ENCODE peak calls at places on chromosomes 3 and 15, in ten cellular contexts. H is hepatocyte, I is AG10803, Y is IMR-90, N is fibroblast of lung, Z is choroid plexus epithelial cell, X is suprapubic skin, T is heart left ventricle, W is cardiac fibroblast, M is neural progenitor cell. R is an unnamed sample.

GRCh38 chr15:45287400-45287799 is 35.4 kb downstream of the SLC28A2 start:
- DNase-seq in H (no peak), N (no peak), I (no peak), T (no peak), Y (no peak), W (no peak), Z (no peak), X (no peak), M (no peak), R (no peak)

GRCh38 chr3:63450023-63450422 is 171.9 kb downstream of the SYNPR start:
- DNase-seq in M (no peak), I (peak), N (peak), Z (peak), T (no peak), Y (no peak), W (no peak), H (peak), X (no peak), R (peak)

GRCh38 chr15:75666823-75667501 is 19.2 kb downstream of the SNX33 start:
- DNase-seq in T (peak), Y (peak), W (peak), N (peak), X (peak), H (peak), M (no peak), Z (peak), I (peak), R (peak)

GRCh38 chr3:50189274-50189673 is 2.1 kb upstream of the GNAT1 start:
- DNase-seq in Z (peak), M (peak), X (no peak), T (no peak), H (peak), I (peak), Y (peak), N (peak), W (peak), R (peak)

GRCh38 chr3:103056953-103057450 is 622.2 kb downstream of the ZPLD1 start:
- DNase-seq in W (no peak), I (peak), Z (no peak), M (no peak), X (no peak), Y (no peak), N (peak), H (peak), T (no peak), R (no peak)

GRCh38 chr3:11095932-11096265 is 58.4 kb upstream of the HRH1 start:
- DNase-seq in M (peak), H (no peak), I (no peak), T (no peak), X (no peak), W (peak), N (no peak), Y (peak), Z (peak), R (no peak)

GRCh38 chr3:177770821-177771220 is 573.5 kb upstream of the TBL1XR1 start:
- DNase-seq in W (peak), Z (no peak), M (no peak), N (peak), I (peak), H (no peak), T (no peak), Y (peak), X (no peak), R (peak)

GRCh38 chr3:189512824-189513223 is 118.4 kb upstream of the TP63 start:
- DNase-seq in Y (no peak), H (peak), X (no peak), M (no peak), Z (no peak), T (no peak), N (no peak), I (no peak), W (no peak), R (no peak)

GRCh38 chr3:98977520-98977919 is 76.0 kb upstream of the DCBLD2 start:
- DNase-seq in W (peak), N (peak), Y (peak), I (peak), Z (peak), M (no peak), X (no peak), T (no peak), H (no peak), R (peak)

GRCh38 chr3:21271606-21272016 is 479.4 kb downstream of the ZNF385D start:
- DNase-seq in W (no peak), Z (no peak), T (peak), M (no peak), X (no peak), I (no peak), N (no peak), H (no peak), Y (no peak), R (no peak)

GRCh38 chr15:92164327-92165000 is 229.2 kb upstream of the ST8SIA2 start:
- DNase-seq in H (peak), M (peak), Z (peak), N (peak), T (no peak), X (no peak), W (peak), Y (peak), I (peak), R (no peak)

GRCh38 chr15:67080900-67081431 is 15.6 kb downstream of the SMAD3 start:
- DNase-seq in X (no peak), N (peak), Z (no peak), W (peak), Y (peak), M (no peak), T (peak), I (peak), H (no peak), R (peak)
- TF ChIP-seq CTCF in X (no peak), N (peak), Z (no peak), W (peak), Y (peak), M (no peak), T (no peak), I (peak), H (no peak), R (peak)

DNA sequence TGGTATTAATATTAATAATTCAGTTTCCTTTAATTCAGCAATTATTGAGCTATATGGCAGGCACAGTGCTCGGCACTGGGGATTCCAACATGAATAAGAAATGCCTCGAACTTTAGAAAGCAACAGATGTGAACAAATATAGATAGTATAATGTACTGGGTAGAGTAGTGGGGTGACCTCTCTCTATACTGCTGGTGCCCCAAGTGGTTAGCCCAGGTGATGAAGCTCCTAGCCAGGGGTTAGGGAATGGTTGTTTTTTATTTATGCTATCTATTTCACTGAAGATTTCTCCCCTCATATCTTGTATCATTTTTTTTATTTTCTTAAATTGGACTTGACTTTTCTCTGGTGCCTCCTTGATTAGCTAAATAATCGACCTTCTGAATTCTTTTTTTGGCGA is 62.1 kb downstream of the BHLHE40 start:
- DNase-seq in Y (no peak), I (no peak), N (no peak), T (no peak), X (no peak), M (no peak), W (no peak), Z (no peak), H (no peak), R (no peak)
- TF ChIP-seq CTCF in Y (no peak), I (no peak), N (no peak), T (no peak), X (no peak), M (peak), W (no peak), Z (no peak), H (no peak), R (no peak)

GRCh38 chr15:23039151-23039916 is at the start of gene TUBGCP5:
- DNase-seq in I (peak), X (peak), N (peak), Z (peak), Y (peak), T (peak), M (peak), W (peak), H (peak), R (peak)
- TF ChIP-seq CTCF in I (peak), X (peak), N (peak), Z (peak), Y (peak), T (no peak), M (peak), W (peak), H (peak), R (peak)

DNA sequence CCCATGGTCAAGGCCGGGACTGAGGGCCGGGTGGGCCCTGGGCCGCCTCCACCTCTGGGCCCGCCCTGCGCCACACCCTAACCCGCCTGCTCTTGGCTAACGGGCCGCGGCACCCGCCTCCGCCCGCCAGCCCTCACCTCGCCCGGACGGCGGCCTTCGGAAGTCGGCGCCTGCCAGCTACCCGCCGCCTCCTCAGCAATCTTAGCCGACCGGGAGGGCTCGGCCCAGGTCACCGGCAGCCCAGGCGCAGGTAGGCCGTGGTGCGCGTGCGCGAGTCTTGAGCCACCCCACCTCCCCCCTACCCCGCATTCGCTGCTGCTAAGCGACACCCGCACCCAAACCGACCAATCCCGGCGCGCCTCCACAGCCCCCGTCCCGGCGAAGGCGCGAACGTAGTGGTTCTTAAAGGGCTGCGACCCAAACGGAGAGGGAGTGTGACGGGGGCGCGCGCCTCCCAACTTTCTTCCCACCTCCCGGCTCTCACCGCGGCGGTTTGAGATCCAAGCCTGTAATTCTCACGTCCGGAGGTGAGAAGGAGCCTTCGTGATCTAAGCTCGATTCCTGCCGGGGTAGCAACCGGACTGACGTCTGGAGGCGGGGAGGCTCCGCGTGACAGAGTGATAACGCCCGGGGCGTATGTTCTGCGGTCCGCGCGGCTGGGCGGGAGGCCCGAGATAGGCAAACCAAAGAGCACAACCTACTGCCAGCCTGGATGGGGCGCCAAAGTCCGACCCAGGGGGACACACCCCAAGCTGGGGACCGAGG is at the start of gene SEC22C:
- DNase-seq in N (peak), T (peak), Z (peak), Y (peak), M (peak), W (peak), X (peak), I (peak), H (peak), R (peak)
- TF ChIP-seq CTCF in N (no peak), T (peak), Z (peak), Y (peak), M (peak), W (no peak), X (no peak), I (peak), H (peak), R (no peak)

GRCh38 chr3:126659915-126660886 is 5.3 kb upstream of the TXNRD3 start:
- DNase-seq in H (peak), X (no peak), W (no peak), Y (no peak), T (no peak), Z (peak), M (peak), N (no peak), I (no peak), R (peak)
- TF ChIP-seq CTCF in H (no peak), X (no peak), W (peak), Y (peak), T (no peak), Z (peak), M (peak), N (no peak), I (peak), R (peak)

GRCh38 chr3:58058654-58059263 is 50.5 kb downstream of the FLNB start:
- DNase-seq in X (no peak), T (no peak), I (peak), Z (peak), W (peak), N (peak), H (no peak), M (no peak), Y (peak), R (peak)

GRCh38 chr3:58062469-58062868 is 54.2 kb downstream of the FLNB start:
- DNase-seq in I (peak), H (no peak), X (no peak), N (peak), Z (no peak), Y (no peak), W (no peak), M (peak), T (no peak), R (peak)

GRCh38 chr3:58063022-58063421 is 54.8 kb downstream of the FLNB start:
- DNase-seq in X (no peak), W (no peak), Y (no peak), I (no peak), H (no peak), Z (no peak), T (no peak), M (no peak), N (no peak), R (no peak)

GRCh38 chr3:58063424-58063823 is 55.2 kb downstream of the FLNB start:
- DNase-seq in W (peak), M (no peak), H (peak), I (peak), T (no peak), N (peak), Z (peak), X (no peak), Y (peak), R (peak)

GRCh38 chr3:58059349-58060321 is 51.4 kb downstream of the FLNB start:
- DNase-seq in N (peak), M (no peak), W (peak), Z (peak), H (peak), I (peak), T (no peak), X (no peak), Y (peak), R (peak)
- TF ChIP-seq CTCF in N (no peak), M (no peak), W (no peak), Z (no peak), H (no peak), I (no peak), T (no peak), X (no peak), Y (no peak), R (no peak)

R was measured in fibroblast of mammary gland.